ENCODE peak calls at places on chromosomes 12 and 14, in nine cellular contexts. Q, P, J, G, Z, U, W, M and F are unnamed samples.

GRCh38 chr12:130227641-130228040 is 65.4 kb downstream of the FZD10 start:
- DNase-seq in Q (no peak), P (no peak), J (no peak), G (no peak), Z (no peak), U (no peak), W (no peak), M (no peak), F (no peak)

GRCh38 chr12:117447665-117448366 is 86.4 kb upstream of the NOS1 start:
- DNase-seq in Q (no peak), P (no peak), J (no peak), G (no peak), Z (no peak), U (no peak), W (no peak), M (no peak), F (no peak)

GRCh38 chr12:90322006-90322405 is 613.4 kb upstream of the ATP2B1 start:
- DNase-seq in Q (no peak), P (no peak), J (no peak), G (no peak), Z (no peak), U (no peak), W (peak; percentile 36), M (no peak), F (no peak)

GRCh38 chr12:122866950-122867607 is 28.8 kb downstream of the VPS37B start:
- DNase-seq in Q (no peak), P (no peak), J (no peak), G (peak; percentile 41), Z (no peak), U (no peak), W (no peak), M (no peak), F (no peak)

GRCh38 chr12:113534555-113534954 is 62.9 kb upstream of the LHX5 start:
- DNase-seq in Q (no peak), P (no peak), J (no peak), G (no peak), Z (no peak), U (no peak), W (no peak), M (no peak), F (no peak)

GRCh38 chr12:48970702-48971334 is 717 bp downstream of the WNT10B start:
- DNase-seq in Q (no peak), P (no peak), J (no peak), G (no peak), Z (no peak), U (no peak), W (no peak), M (no peak), F (no peak)

GRCh38 chr12:67025543-67026114 is 243.5 kb upstream of the CAND1 start:
- DNase-seq in Q (no peak), P (peak; percentile 25), J (peak; percentile 20), G (peak; percentile 29), Z (no peak), U (no peak), W (peak; percentile 29), M (no peak), F (peak; percentile 38)

GRCh38 chr12:125549836-125550235 is 484.6 kb downstream of the AACS start:
- DNase-seq in Q (no peak), P (no peak), J (no peak), G (no peak), Z (no peak), U (no peak), W (no peak), M (no peak), F (no peak)

GRCh38 chr14:88952901-88953300 is 128.4 kb downstream of the TTC8 start:
- DNase-seq in Q (no peak), P (no peak), J (no peak), G (no peak), Z (no peak), U (no peak), W (no peak), M (no peak), F (no peak)

GRCh38 chr14:20379743-20380142 is 33.6 kb downstream of the TEP1 start:
- DNase-seq in Q (no peak), P (no peak), J (no peak), G (no peak), Z (no peak), U (no peak), W (no peak), M (no peak), F (no peak)

GRCh38 chr12:124205405-124205804 is 89.5 kb upstream of the RFLNA start:
- DNase-seq in Q (no peak), P (no peak), J (no peak), G (no peak), Z (no peak), U (no peak), W (no peak), M (no peak), F (no peak)

GRCh38 chr12:27571463-27571862 is 47.5 kb downstream of the PPFIBP1 start:
- DNase-seq in Q (no peak), P (no peak), J (no peak), G (no peak), Z (no peak), U (no peak), W (peak; percentile 61), M (no peak), F (no peak)

GRCh38 chr12:132966676-132967415 is 10.7 kb upstream of the ZNF605 start:
- DNase-seq in Q (no peak), P (no peak), J (no peak), G (no peak), Z (no peak), U (no peak), W (no peak), M (no peak), F (no peak)
- H3K4me3 ChIP-seq in Q (no peak overlapping the region), P (no peak overlapping the region), J (no peak overlapping the region), G (no peak overlapping the region), Z (no peak overlapping the region), U (no peak overlapping the region), W (no peak overlapping the region), M (no peak overlapping the region), F (no peak overlapping the region)

GRCh38 chr12:4268549-4269181 is 4.9 kb upstream of the CCND2 start:
- DNase-seq in Q (no peak), P (no peak), J (no peak), G (no peak), Z (no peak), U (no peak), W (no peak), M (peak; percentile 21), F (peak; percentile 61)

GRCh38 chr12:4265280-4265679 is 8.3 kb upstream of the CCND2 start:
- DNase-seq in Q (no peak), P (no peak), J (no peak), G (no peak), Z (no peak), U (no peak), W (no peak), M (no peak), F (no peak)

GRCh38 chr12:4267904-4268548 is 5.5 kb upstream of the CCND2 start:
- DNase-seq in Q (no peak), P (no peak), J (no peak), G (no peak), Z (no peak), U (no peak), W (no peak), M (no peak), F (no peak)

GRCh38 chr12:4269279-4269991 is 4.1 kb upstream of the CCND2 start:
- DNase-seq in Q (no peak), P (no peak), J (peak; percentile 95), G (peak; percentile 66), Z (no peak), U (peak; percentile 94), W (peak; percentile 53), M (peak; percentile 85), F (peak; percentile 94)

GRCh38 chr12:4266990-4267389 is 6.6 kb upstream of the CCND2 start:
- DNase-seq in Q (no peak), P (no peak), J (no peak), G (no peak), Z (no peak), U (no peak), W (no peak), M (no peak), F (no peak)
- H3K27me3 ChIP-seq in Q (peaks cover 66% of the 10 kb centered on the region), P (peaks cover 61% of the 10 kb centered on the region), J (no peaks in the 10 kb centered on the region), G (no peaks in the 10 kb centered on the region), Z (peaks cover 83% of the 10 kb centered on the region), U (peaks cover 10% of the 10 kb centered on the region), W (peaks cover 23% of the 10 kb centered on the region), M (no peaks in the 10 kb centered on the region), F (no peaks in the 10 kb centered on the region)

GRCh38 chr12:40222247-40222646 is 2.5 kb upstream of the LRRK2 start:
- DNase-seq in Q (no peak), P (no peak), J (no peak), G (no peak), Z (no peak), U (no peak), W (peak; percentile 17), M (no peak), F (no peak)
- H3K4me3 ChIP-seq in Q (no peak overlapping the region), P (no peak overlapping the region), J (no peak overlapping the region), G (no peak overlapping the region), Z (no peak overlapping the region), U (no peak overlapping the region), W (no peak overlapping the region), M (no peak overlapping the region), F (no peak overlapping the region)

GRCh38 chr14:103029936-103030335 is 27.4 kb downstream of the CDC42BPB start:
- DNase-seq in Q (no peak), P (no peak), J (no peak), G (no peak), Z (no peak), U (no peak), W (no peak), M (no peak), F (no peak)

GRCh38 chr14:103031956-103032355 is 25.4 kb downstream of the CDC42BPB start:
- DNase-seq in Q (no peak), P (no peak), J (no peak), G (no peak), Z (no peak), U (no peak), W (no peak), M (no peak), F (no peak)

GRCh38 chr14:103031566-103031911 is 25.8 kb downstream of the CDC42BPB start:
- DNase-seq in Q (no peak), P (no peak), J (no peak), G (no peak), Z (no peak), U (no peak), W (no peak), M (no peak), F (no peak)

GRCh38 chr14:103028772-103029171 is 28.6 kb downstream of the CDC42BPB start:
- DNase-seq in Q (no peak), P (no peak), J (no peak), G (no peak), Z (no peak), U (no peak), W (no peak), M (no peak), F (no peak)

DNA sequence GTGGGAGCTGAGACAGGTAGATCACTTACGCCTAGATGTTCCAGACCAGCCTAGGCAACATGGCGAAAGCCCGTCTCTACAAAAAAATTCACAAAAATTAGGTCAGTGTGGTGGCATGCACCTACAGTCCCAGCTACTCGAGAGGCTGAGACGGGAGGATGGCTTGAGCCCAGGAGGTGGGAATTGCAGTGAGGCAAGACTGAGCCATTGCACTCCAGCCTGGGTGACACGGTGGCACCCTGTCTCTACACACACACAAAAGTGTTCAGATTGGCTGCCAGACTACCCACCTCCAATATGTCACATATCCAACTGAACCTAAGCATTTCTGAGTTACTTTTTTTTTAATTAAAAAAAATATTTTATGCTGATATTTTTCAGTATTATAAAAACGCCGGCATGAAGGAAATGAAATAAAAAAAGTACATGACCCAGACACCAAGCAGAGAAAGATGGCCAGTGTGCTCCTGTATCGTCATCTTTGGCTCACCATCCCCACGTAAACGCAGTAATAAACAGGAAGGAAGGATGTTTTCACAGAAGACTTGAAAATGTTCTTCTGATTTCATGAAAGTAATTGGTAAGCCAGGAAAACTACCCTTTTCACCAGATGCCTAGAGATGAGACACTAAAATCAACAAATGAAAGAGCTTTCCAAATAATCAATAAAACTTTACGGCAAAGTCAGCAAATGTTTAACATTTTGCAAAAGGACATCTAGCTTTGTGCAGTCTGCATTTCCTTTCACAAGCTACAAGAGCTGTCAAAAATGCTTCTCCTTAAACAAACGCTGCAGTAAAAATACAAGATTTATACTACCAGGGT is 26.4 kb downstream of the CDC42BPB start:
- DNase-seq in Q (no peak), P (no peak), J (no peak), G (no peak), Z (no peak), U (no peak), W (no peak), M (no peak), F (no peak)
- H3K27me3 ChIP-seq in Q (no peaks in the 10 kb centered on the region), P (no peaks in the 10 kb centered on the region), J (no peaks in the 10 kb centered on the region), G (no peaks in the 10 kb centered on the region), Z (no peaks in the 10 kb centered on the region), U (no peaks in the 10 kb centered on the region), W (no peaks in the 10 kb centered on the region), M (no peaks in the 10 kb centered on the region), F (no peaks in the 10 kb centered on the region)